ENCODE peak calls at places on chromosome 15, in four cellular contexts. N is T-cell, O is psoas muscle, R is AG10803. X is an unnamed sample.

GRCh38 chr15:88426304-88426703 is 40.9 kb downstream of the MRPL46 start:
- DNase-seq in N (no peak), O (no peak), R (no peak), X (no peak)

GRCh38 chr15:94610069-94610863 is 378.9 kb downstream of the MCTP2 start:
- DNase-seq in N (no peak), O (no peak), R (no peak), X (no peak)

GRCh38 chr15:71707230-71708051 is 102.9 kb upstream of the NR2E3 start:
- DNase-seq in N (no peak), O (no peak), R (peak; percentile 54), X (no peak)

GRCh38 chr15:90711418-90711824 is 5.7 kb upstream of the BLM start:
- DNase-seq in N (no peak), O (no peak), R (no peak), X (no peak)

GRCh38 chr15:57319226-57319918 is 56.9 kb upstream of the CGNL1 start:
- DNase-seq in N (no peak), O (no peak), R (no peak), X (no peak)

GRCh38 chr15:48360841-48361240 is 29.6 kb downstream of the DUT start:
- DNase-seq in N (no peak), O (no peak), R (peak; percentile 40), X (no peak)

GRCh38 chr15:73959012-73959581 is 32.8 kb downstream of the LOXL1 start:
- DNase-seq in N (no peak), O (no peak), R (peak; percentile 34), X (peak; percentile 3)

GRCh38 chr15:77255385-77255784 is 164.5 kb downstream of the PEAK1 start:
- DNase-seq in N (no peak), O (no peak), R (no peak), X (no peak)

GRCh38 chr15:89749951-89750559 is 994 bp downstream of the MESP1 start:
- DNase-seq in N (peak; percentile 1), O (peak; percentile 35), R (no peak), X (peak; percentile 42)

GRCh38 chr15:65525622-65526021 is 4.6 kb upstream of the HACD3 start:
- DNase-seq in N (no peak), O (no peak), R (no peak), X (no peak)

GRCh38 chr15:98123297-98123696 is 162.8 kb downstream of the ARRDC4 start:
- DNase-seq in N (no peak), O (no peak), R (peak; percentile 74), X (no peak)

GRCh38 chr15:58043192-58043903 is 22.2 kb downstream of the ALDH1A2 start:
- DNase-seq in N (peak; percentile 16), O (peak; percentile 21), R (peak; percentile 51), X (peak; percentile 25)

GRCh38 chr15:38882226-38882625 is 317.6 kb upstream of the RASGRP1 start:
- DNase-seq in N (no peak), O (no peak), R (peak; percentile 77), X (no peak)

GRCh38 chr15:70488002-70488605 is 275.3 kb downstream of the UACA start:
- DNase-seq in N (peak; percentile 68), O (peak; percentile 67), R (peak; percentile 66), X (peak; percentile 77)

GRCh38 chr15:40046721-40047412 is 7.9 kb upstream of the SRP14 start:
- DNase-seq in N (no peak), O (no peak), R (peak; percentile 65), X (no peak)

GRCh38 chr15:68677996-68678395 is 99.2 kb downstream of the CORO2B start:
- DNase-seq in N (no peak), O (no peak), R (no peak), X (peak; percentile 17)

GRCh38 chr15:92810418-92811138 is 89.5 kb upstream of the CHD2 start:
- DNase-seq in N (no peak), O (peak; percentile 62), R (peak; percentile 55), X (peak; percentile 69)

GRCh38 chr15:33584797-33585196 is 274.0 kb downstream of the RYR3 start:
- DNase-seq in N (no peak), O (no peak), R (peak; percentile 58), X (no peak)

GRCh38 chr15:78360958-78361714 is 21.0 kb downstream of the CRABP1 start:
- DNase-seq in N (no peak), O (no peak), R (no peak), X (no peak)

GRCh38 chr15:31390777-31391486 is 64.3 kb downstream of the KLF13 start:
- DNase-seq in N (no peak), O (no peak), R (no peak), X (peak; percentile 22)

GRCh38 chr15:69417581-69417980 is 3.4 kb downstream of the KIF23 start:
- DNase-seq in N (no peak), O (no peak), R (peak; percentile 71), X (no peak)

X was measured in ovary.